ENCODE peak calls at places on chromosomes 3 and 15, in nine cellular contexts. G is sigmoid colon, S is heart left ventricle, D is fibroblast of lung, I is psoas muscle, H is fibroblast of villous mesenchyme, O is GM12865, W is left ventricle myocardium inferior, B is BJ. C is an unnamed sample.

GRCh38 chr3:25584011-25584789 is 80.5 kb downstream of the TOP2B start:
- DNase-seq in S (no peak), I (no peak), D (no peak), H (no peak), W (no peak), G (no peak), O (no peak), B (no peak), C (no peak)

GRCh38 chr3:169939320-169939719 is 27.3 kb upstream of the SEC62 start:
- DNase-seq in O (no peak), I (no peak), G (no peak), H (no peak), W (no peak), S (no peak), B (no peak), D (no peak), C (no peak)

GRCh38 chr15:98213346-98213979 is 253.0 kb downstream of the ARRDC4 start:
- DNase-seq in W (no peak), D (no peak), I (no peak), H (no peak), O (no peak), G (no peak), B (no peak), S (no peak), C (no peak)

GRCh38 chr3:172836390-172836997 is 86.0 kb downstream of the ECT2 start:
- DNase-seq in D (peak), H (peak), G (no peak), W (no peak), I (no peak), O (peak), S (no peak), B (no peak), C (peak)

GRCh38 chr3:67239362-67239761 is 241.3 kb downstream of the KBTBD8 start:
- DNase-seq in O (no peak), B (no peak), I (no peak), D (no peak), W (no peak), H (no peak), S (no peak), G (no peak), C (no peak)

GRCh38 chr3:151210676-151211381 is 7.8 kb upstream of the GPR171 start:
- DNase-seq in B (no peak), D (no peak), O (peak), I (no peak), W (no peak), H (peak), G (no peak), S (no peak), C (no peak)

GRCh38 chr3:195040773-195041520 is 230.0 kb downstream of the XXYLT1 start:
- DNase-seq in H (no peak), B (no peak), S (no peak), O (no peak), W (no peak), G (no peak), D (no peak), I (no peak), C (peak)

GRCh38 chr3:185824467-185825378 is at the start of gene IGF2BP2:
- DNase-seq in G (peak), D (peak), W (peak), H (peak), I (peak), O (peak), B (no peak), S (peak), C (peak)

GRCh38 chr15:91208366-91208765 is 108.3 kb downstream of the SV2B start:
- DNase-seq in G (no peak), I (no peak), O (no peak), S (no peak), D (no peak), W (no peak), B (no peak), H (no peak), C (no peak)

GRCh38 chr15:40338041-40338657 is 2.6 kb downstream of the CCDC9B start:
- DNase-seq in S (peak), O (peak), W (peak), H (peak), D (peak), B (no peak), I (peak), G (peak), C (peak)

GRCh38 chr15:54197995-54198394 is 219.8 kb downstream of the UNC13C start:
- DNase-seq in B (no peak), G (no peak), D (no peak), O (peak), I (no peak), S (no peak), W (no peak), H (no peak), C (peak)

GRCh38 chr3:155815030-155815429 is 9.0 kb upstream of the C3orf33 start:
- DNase-seq in I (no peak), S (no peak), G (no peak), B (no peak), W (no peak), H (no peak), D (no peak), O (no peak), C (no peak)

GRCh38 chr15:50576156-50576555 is 29.7 kb upstream of the USP50 start:
- DNase-seq in H (peak), O (no peak), B (no peak), S (no peak), D (no peak), W (no peak), I (no peak), G (no peak), C (no peak)

GRCh38 chr3:158794936-158795518 is 6.8 kb upstream of the MFSD1 start:
- DNase-seq in D (peak), W (no peak), S (no peak), O (peak), G (no peak), B (no peak), H (peak), I (no peak), C (peak)

GRCh38 chr15:77421370-77421700 is 647 bp downstream of the HMG20A start:
- DNase-seq in W (no peak), B (no peak), O (peak), H (no peak), I (peak), S (no peak), G (no peak), D (no peak), C (peak)

GRCh38 chr3:154427685-154428291 is 2.2 kb downstream of the GPR149 start:
- DNase-seq in S (no peak), D (no peak), B (no peak), G (no peak), O (no peak), W (no peak), I (no peak), H (no peak), C (no peak)

GRCh38 chr3:152595975-152596832 is 238.7 kb upstream of the P2RY1 start:
- DNase-seq in I (peak), W (no peak), S (peak), H (peak), G (peak), B (peak), D (peak), O (peak), C (peak)

GRCh38 chr15:98943609-98944111 is 63.9 kb downstream of the PGPEP1L start:
- DNase-seq in D (peak), H (peak), G (no peak), O (no peak), S (peak), B (no peak), W (peak), I (peak), C (no peak)

GRCh38 chr3:133563186-133563591 is 10.3 kb upstream of the CDV3 start:
- DNase-seq in H (peak), I (no peak), S (no peak), D (peak), G (no peak), W (no peak), B (no peak), O (no peak), C (no peak)

DNA sequence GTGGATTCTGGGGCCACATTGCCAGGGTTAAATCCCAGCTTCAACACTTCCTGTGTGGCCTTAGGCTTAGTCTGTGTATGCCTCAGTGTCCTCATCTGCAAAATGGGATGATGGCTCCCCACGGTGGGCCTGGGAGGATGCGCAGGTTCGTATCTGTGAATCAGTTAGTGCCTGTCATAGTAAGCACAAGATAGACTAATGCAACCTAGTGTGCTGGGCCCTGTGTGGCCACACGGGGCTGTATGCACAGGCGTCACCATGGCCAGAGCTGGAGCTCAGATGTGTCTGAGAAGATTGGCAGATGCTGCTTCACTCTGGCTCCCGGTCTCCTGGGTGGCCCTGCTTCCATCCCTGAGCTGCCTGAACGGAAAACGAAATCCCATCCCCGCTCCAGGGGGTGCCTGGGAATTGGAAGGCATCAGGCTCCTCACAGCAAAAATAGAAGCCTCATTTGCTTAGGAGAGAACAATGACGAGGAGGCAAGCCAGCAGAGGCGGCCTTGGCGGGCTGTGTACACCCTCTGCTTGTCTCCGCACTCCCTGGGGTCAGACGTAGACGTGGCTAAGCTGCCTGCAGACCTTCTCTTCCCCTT is 103.6 kb downstream of the APBA2 start:
- DNase-seq in S (no peak), I (no peak), H (no peak), O (peak), D (no peak), G (no peak), W (no peak), B (no peak), C (no peak)
- TF ChIP-seq CTCF in S (no peak), I (no peak), H (no peak), O (no peak), D (no peak), G (no peak), W (no peak), B (no peak), C (peak)

DNA sequence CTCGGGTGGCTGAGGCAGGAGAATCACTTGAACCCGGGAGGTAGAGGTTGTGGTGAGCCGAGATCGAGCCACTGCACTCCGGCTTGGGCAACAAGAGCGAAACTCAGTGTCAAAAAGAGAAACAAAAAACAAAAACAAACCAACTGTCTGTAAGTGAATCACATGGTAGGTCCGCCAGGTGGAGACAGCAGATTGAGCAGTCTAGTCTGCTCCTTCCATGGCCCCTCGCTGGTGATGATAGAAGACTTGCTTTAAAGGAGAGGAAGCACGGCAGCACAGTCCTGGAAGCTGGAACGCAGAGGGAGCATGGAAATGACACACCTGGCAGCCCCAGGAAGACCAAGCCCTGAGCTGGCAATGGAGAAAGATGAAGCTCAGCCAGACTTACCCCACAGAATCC is 31.4 kb upstream of the MGLL start:
- DNase-seq in O (peak), D (no peak), B (no peak), G (no peak), S (no peak), I (no peak), H (no peak), W (no peak), C (no peak)
- TF ChIP-seq CTCF in O (peak), D (no peak), B (no peak), G (no peak), S (no peak), I (no peak), H (no peak), W (peak), C (no peak)

DNA sequence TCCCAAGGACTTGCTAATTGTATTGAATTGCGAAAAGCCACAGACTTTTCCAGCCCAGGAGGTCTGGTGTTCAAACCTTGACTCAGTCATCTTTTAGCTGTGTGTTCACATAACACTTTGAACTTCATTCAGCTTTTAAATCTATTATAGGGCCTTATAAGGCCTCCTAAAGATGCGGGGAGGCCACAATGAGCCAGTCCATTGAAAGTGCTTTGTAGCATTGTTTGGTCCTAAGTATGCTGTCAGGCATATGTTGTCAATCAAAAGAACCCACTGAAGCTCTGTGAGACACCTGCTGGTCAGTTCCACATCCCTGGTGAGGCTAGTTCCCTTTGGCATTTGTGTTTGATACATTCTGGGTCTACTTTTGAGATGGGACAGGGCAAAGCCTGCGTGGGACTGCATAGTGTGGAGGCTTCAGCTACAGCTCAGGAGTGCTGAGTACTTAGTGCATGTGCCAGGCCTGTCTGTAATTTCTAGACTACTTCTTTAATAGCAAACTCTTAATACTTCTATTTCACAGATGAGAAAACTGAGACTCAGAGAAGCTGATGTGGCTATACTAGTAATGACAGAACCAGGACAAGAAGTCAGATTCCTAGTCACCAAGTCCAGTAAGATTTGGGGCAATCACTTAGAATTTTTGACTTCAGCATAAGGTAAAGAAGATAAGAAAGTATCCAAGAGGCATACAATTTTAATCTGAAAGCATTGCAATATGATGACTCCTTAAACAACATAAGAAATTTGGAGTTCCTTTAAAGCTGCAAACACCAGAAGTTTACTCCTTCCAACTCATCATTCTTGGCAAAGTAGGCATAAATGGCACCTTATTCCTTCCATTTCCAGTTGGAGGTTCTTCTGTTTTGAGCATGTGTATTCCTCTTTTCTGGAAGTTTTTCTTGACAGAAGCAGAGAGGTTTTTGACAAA is 213.0 kb downstream of the PDCD6IP start:
- DNase-seq in G (no peak), S (no peak), D (peak), I (no peak), W (no peak), O (peak), B (no peak), H (no peak), C (no peak)
- TF ChIP-seq CTCF in G (no peak), S (no peak), D (no peak), I (peak), W (no peak), O (peak), B (no peak), H (peak), C (peak)

DNA sequence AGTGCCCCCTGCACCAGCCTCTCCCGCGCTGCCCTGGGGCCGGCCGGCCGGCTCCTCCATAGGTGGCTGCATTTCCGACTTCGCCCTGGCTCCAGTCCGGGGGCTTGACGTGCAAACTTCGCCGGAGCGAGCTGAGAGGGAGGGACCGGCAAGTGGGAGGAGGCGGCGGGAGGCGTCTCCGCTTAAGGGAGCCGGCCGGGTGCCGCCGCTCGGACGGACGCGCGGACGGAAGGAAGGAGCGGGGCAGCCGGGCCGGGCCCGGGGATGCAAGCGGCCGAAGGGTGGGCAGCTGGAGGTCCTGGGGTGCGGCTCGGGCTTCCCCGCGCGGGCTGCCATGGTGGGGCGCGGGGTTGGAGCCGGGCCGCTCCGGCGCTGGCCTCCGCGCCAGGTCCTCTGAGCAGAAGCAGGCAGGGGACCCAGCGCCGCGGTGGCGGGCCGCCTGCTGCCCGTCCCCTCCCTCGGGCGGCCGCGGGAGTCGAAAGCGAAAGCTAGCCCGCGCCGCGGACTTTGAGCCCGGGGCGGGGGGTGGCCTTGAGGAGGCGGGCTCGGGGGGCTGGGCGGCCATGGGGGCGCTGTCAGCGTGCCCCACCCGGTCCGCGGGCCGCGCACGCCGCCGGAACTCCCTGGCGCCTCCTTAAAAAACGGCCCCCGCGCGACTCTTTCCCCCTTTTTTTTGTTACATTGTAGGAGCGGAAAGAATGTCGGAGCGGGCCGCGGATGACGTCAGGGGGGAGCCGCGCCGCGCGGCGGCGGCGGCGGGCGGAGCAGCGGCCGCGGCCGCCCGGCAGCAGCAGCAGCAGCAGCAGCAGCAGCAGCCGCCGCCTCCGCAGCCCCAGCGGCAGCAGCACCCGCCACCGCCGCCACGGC is at the start of gene SCAANT1:
- DNase-seq in H (peak), O (peak), I (peak), D (peak), G (peak), B (peak), S (peak), W (peak), C (peak)
- TF ChIP-seq CTCF in H (no peak), O (no peak), I (no peak), D (no peak), G (peak), B (peak), S (peak), W (peak), C (no peak)

GRCh38 chr3:47666118-47666517 is 87.5 kb upstream of the CSPG5 start:
- DNase-seq in W (no peak), H (no peak), B (no peak), D (no peak), S (no peak), O (no peak), G (no peak), I (no peak), C (no peak)

GRCh38 chr3:47661121-47661752 is 82.6 kb upstream of the CSPG5 start:
- DNase-seq in O (no peak), B (peak), S (no peak), I (peak), H (peak), G (no peak), D (peak), W (no peak), C (peak)

GRCh38 chr3:47663630-47664240 is 85.1 kb upstream of the CSPG5 start:
- DNase-seq in I (no peak), H (no peak), S (no peak), W (no peak), D (no peak), B (no peak), O (no peak), G (no peak), C (no peak)

GRCh38 chr3:47669026-47669749 is 90.5 kb upstream of the CSPG5 start:
- DNase-seq in H (peak), O (no peak), B (no peak), G (no peak), S (no peak), W (no peak), I (no peak), D (peak), C (peak)

DNA sequence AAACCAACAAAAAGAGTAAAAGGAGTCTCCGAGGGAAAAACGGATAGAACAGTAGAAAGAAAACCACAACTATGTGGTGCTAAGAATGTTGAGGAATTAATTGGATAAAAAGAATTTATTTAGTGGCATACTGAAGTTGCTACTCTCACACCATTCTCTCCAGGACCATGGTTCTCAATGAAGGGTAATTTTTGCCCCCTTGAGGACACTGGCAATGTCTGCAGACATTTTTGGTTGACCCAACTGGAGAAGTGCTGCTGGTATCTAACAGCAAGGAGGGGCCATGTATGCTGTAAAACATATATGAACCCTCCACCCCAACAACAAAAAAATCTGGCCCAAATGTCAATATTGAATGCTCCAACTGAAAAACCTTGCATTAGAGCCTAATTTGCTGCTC is 85.9 kb upstream of the CSPG5 start:
- DNase-seq in O (peak), G (no peak), I (no peak), S (no peak), W (no peak), B (no peak), D (peak), H (peak), C (no peak)
- TF ChIP-seq CTCF in O (peak), G (no peak), I (peak), S (no peak), W (peak), B (peak), D (peak), H (peak), C (peak)

GRCh38 chr3:5226783-5227182 is 39.3 kb downstream of the EDEM1 start:
- DNase-seq in S (no peak), D (peak), H (peak), O (peak), G (no peak), W (no peak), B (no peak), I (no peak), C (peak)
- TF ChIP-seq CTCF in S (peak), D (peak), H (peak), O (peak), G (no peak), W (peak), B (peak), I (peak), C (peak)